ENCODE peak calls at places on chromosomes 3 and 15, in ten cellular contexts. One of them, this sample, is unnamed.

GRCh38 chr15:68630836-68631235 is 52.0 kb downstream of the CORO2B start:
- DNase-seq in tibial nerve: no peak
- DNase-seq in cardiac muscle cell: no peak
- DNase-seq in heart right ventricle: no peak
- DNase-seq in neural progenitor cell: no peak
- DNase-seq in PC-9: no peak
- DNase-seq in IMR-90: no peak
- DNase-seq in A549: no peak
- DNase-seq in AG04450: no peak
- DNase-seq in psoas muscle: no peak
- DNase-seq in this sample: no peak

GRCh38 chr3:58411036-58411435 is 22.6 kb downstream of the PDHB start:
- DNase-seq in AG04450: no peak
- DNase-seq in tibial nerve: no peak
- DNase-seq in neural progenitor cell: no peak
- DNase-seq in cardiac muscle cell: no peak
- DNase-seq in PC-9: no peak
- DNase-seq in psoas muscle: no peak
- DNase-seq in IMR-90: no peak
- DNase-seq in heart right ventricle: no peak
- DNase-seq in A549: no peak
- DNase-seq in this sample: no peak

GRCh38 chr3:44584646-44585501 is at the start of gene ZNF660:
- DNase-seq in IMR-90: peak
- DNase-seq in tibial nerve: no peak
- DNase-seq in AG04450: peak
- DNase-seq in cardiac muscle cell: peak
- DNase-seq in heart right ventricle: peak
- DNase-seq in PC-9: peak
- DNase-seq in A549: no peak
- DNase-seq in psoas muscle: peak
- DNase-seq in neural progenitor cell: peak
- DNase-seq in this sample: peak

GRCh38 chr3:137259089-137259488 is 301.3 kb downstream of the IL20RB start:
- DNase-seq in psoas muscle: no peak
- DNase-seq in IMR-90: peak
- DNase-seq in AG04450: no peak
- DNase-seq in PC-9: no peak
- DNase-seq in cardiac muscle cell: no peak
- DNase-seq in neural progenitor cell: no peak
- DNase-seq in tibial nerve: no peak
- DNase-seq in heart right ventricle: no peak
- DNase-seq in A549: no peak
- DNase-seq in this sample: no peak

GRCh38 chr3:171936231-171936841 is 93.2 kb downstream of the TMEM212 start:
- DNase-seq in IMR-90: peak
- DNase-seq in AG04450: no peak
- DNase-seq in cardiac muscle cell: peak
- DNase-seq in neural progenitor cell: no peak
- DNase-seq in tibial nerve: no peak
- DNase-seq in PC-9: peak
- DNase-seq in psoas muscle: peak
- DNase-seq in heart right ventricle: no peak
- DNase-seq in A549: peak
- DNase-seq in this sample: no peak

GRCh38 chr15:80861776-80862175 is 82.6 kb downstream of the CEMIP start:
- DNase-seq in AG04450: peak
- DNase-seq in heart right ventricle: peak
- DNase-seq in psoas muscle: no peak
- DNase-seq in IMR-90: peak
- DNase-seq in A549: no peak
- DNase-seq in tibial nerve: no peak
- DNase-seq in cardiac muscle cell: no peak
- DNase-seq in PC-9: no peak
- DNase-seq in neural progenitor cell: no peak
- DNase-seq in this sample: no peak

GRCh38 chr3:102089904-102090492 is 240.7 kb downstream of the NFKBIZ start:
- DNase-seq in psoas muscle: no peak
- DNase-seq in cardiac muscle cell: peak
- DNase-seq in IMR-90: peak
- DNase-seq in AG04450: peak
- DNase-seq in tibial nerve: no peak
- DNase-seq in A549: peak
- DNase-seq in PC-9: no peak
- DNase-seq in neural progenitor cell: peak
- DNase-seq in heart right ventricle: no peak
- DNase-seq in this sample: no peak

GRCh38 chr3:150324261-150324660 is 83.8 kb upstream of the TSC22D2 start:
- DNase-seq in A549: no peak
- DNase-seq in neural progenitor cell: no peak
- DNase-seq in PC-9: no peak
- DNase-seq in heart right ventricle: no peak
- DNase-seq in IMR-90: no peak
- DNase-seq in psoas muscle: no peak
- DNase-seq in AG04450: no peak
- DNase-seq in cardiac muscle cell: no peak
- DNase-seq in tibial nerve: no peak
- DNase-seq in this sample: no peak

DNA sequence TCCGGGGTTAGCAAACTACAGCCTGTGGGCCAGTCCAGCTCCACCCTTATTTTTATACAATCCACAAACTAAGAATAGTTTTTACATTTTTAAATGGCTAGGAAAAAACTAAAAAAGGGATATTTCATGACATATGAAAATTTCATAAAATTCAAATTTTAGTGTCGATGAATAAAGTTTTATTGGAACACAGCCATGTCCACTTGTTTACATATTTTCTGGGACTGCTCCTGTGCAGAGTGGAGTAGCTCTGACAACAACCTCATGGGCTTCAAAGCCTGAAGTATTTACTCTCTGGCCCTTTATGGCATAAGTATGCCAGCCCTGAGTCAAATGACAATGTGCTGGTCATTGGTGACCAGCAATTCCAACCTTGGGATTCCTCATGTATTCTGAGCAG is 17.2 kb downstream of the EFCC1 start:
- DNase-seq in IMR-90: no peak
- DNase-seq in psoas muscle: no peak
- DNase-seq in cardiac muscle cell: no peak
- DNase-seq in tibial nerve: no peak
- DNase-seq in AG04450: no peak
- DNase-seq in A549: no peak
- DNase-seq in PC-9: no peak
- DNase-seq in heart right ventricle: no peak
- DNase-seq in neural progenitor cell: no peak
- DNase-seq in this sample: no peak
- H3K27ac ChIP-seq in IMR-90: no peak
- H3K27ac ChIP-seq in psoas muscle: no peak
- H3K27ac ChIP-seq in cardiac muscle cell: no peak
- H3K27ac ChIP-seq in tibial nerve: no peak
- H3K27ac ChIP-seq in AG04450: no peak
- H3K27ac ChIP-seq in A549: no peak
- H3K27ac ChIP-seq in PC-9: no peak
- H3K27ac ChIP-seq in heart right ventricle: peak
- H3K27ac ChIP-seq in neural progenitor cell: no peak
- H3K27ac ChIP-seq in this sample: no peak

GRCh38 chr3:25289663-25290062 is 138.4 kb upstream of the RARB start:
- DNase-seq in IMR-90: no peak
- DNase-seq in heart right ventricle: no peak
- DNase-seq in AG04450: no peak
- DNase-seq in PC-9: no peak
- DNase-seq in neural progenitor cell: no peak
- DNase-seq in tibial nerve: no peak
- DNase-seq in cardiac muscle cell: no peak
- DNase-seq in A549: no peak
- DNase-seq in psoas muscle: no peak
- DNase-seq in this sample: no peak
- H3K27ac ChIP-seq in IMR-90: no peak
- H3K27ac ChIP-seq in heart right ventricle: no peak
- H3K27ac ChIP-seq in AG04450: no peak
- H3K27ac ChIP-seq in PC-9: no peak
- H3K27ac ChIP-seq in neural progenitor cell: no peak
- H3K27ac ChIP-seq in tibial nerve: no peak
- H3K27ac ChIP-seq in cardiac muscle cell: no peak
- H3K27ac ChIP-seq in A549: no peak
- H3K27ac ChIP-seq in psoas muscle: no peak
- H3K27ac ChIP-seq in this sample: no peak

GRCh38 chr3:156551746-156552145 is 3.2 kb downstream of the SSR3 start:
- DNase-seq in tibial nerve: no peak
- DNase-seq in cardiac muscle cell: peak
- DNase-seq in AG04450: peak
- DNase-seq in A549: no peak
- DNase-seq in PC-9: no peak
- DNase-seq in IMR-90: peak
- DNase-seq in heart right ventricle: no peak
- DNase-seq in neural progenitor cell: no peak
- DNase-seq in psoas muscle: no peak
- DNase-seq in this sample: no peak
- H3K27ac ChIP-seq in tibial nerve: no peak
- H3K27ac ChIP-seq in cardiac muscle cell: no peak
- H3K27ac ChIP-seq in AG04450: peak
- H3K27ac ChIP-seq in A549: no peak
- H3K27ac ChIP-seq in PC-9: no peak
- H3K27ac ChIP-seq in IMR-90: peak
- H3K27ac ChIP-seq in heart right ventricle: peak
- H3K27ac ChIP-seq in neural progenitor cell: no peak
- H3K27ac ChIP-seq in psoas muscle: peak
- H3K27ac ChIP-seq in this sample: no peak

DNA sequence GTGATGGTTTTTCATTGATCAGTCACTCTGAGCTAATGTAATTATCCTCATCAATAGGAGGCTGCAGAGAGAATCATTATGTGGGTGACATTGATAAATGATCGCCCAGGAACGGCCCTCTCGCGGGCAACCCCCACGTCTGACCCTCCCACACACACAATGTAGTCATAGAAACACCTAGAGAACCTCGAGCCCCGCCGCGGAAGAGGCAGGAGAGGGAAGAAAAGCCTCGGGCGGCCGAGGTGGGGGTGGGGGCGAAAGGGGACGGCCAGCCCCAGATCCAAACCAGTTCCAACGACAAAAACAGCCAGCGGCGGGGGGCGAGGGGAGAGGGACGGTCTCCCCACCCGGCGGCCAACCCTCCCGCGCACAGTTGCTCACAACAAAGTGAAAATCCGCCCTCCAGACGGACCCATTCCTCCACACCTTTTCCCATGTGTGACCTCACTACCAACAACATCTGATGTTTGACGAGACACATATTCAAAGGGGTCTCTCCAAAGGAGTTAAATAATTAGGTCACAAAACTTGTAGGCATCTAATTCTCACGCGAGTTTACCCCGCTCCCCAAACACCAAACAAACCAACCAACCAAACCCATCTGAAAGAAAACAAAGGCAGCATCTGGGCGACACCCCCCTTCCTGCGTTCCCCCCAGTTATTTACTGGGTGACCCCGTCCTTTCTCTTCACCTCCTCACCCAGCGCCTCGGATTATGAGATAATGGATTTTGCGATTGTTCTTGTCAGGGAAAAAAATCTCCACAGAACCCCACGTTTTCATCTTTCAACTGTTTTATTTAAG is 212.9 kb downstream of the MEIS2 start:
- DNase-seq in psoas muscle: no peak
- DNase-seq in AG04450: no peak
- DNase-seq in neural progenitor cell: peak
- DNase-seq in cardiac muscle cell: no peak
- DNase-seq in PC-9: no peak
- DNase-seq in IMR-90: no peak
- DNase-seq in A549: no peak
- DNase-seq in heart right ventricle: no peak
- DNase-seq in tibial nerve: no peak
- DNase-seq in this sample: no peak
- H3K27ac ChIP-seq in psoas muscle: no peak
- H3K27ac ChIP-seq in AG04450: no peak
- H3K27ac ChIP-seq in neural progenitor cell: no peak
- H3K27ac ChIP-seq in cardiac muscle cell: peak
- H3K27ac ChIP-seq in PC-9: no peak
- H3K27ac ChIP-seq in IMR-90: no peak
- H3K27ac ChIP-seq in A549: no peak
- H3K27ac ChIP-seq in heart right ventricle: no peak
- H3K27ac ChIP-seq in tibial nerve: no peak
- H3K27ac ChIP-seq in this sample: peak

GRCh38 chr3:69058947-69059224 is 6.8 kb upstream of the TMF1 start:
- DNase-seq in AG04450: no peak
- DNase-seq in cardiac muscle cell: no peak
- DNase-seq in tibial nerve: no peak
- DNase-seq in PC-9: no peak
- DNase-seq in IMR-90: no peak
- DNase-seq in psoas muscle: no peak
- DNase-seq in neural progenitor cell: no peak
- DNase-seq in heart right ventricle: no peak
- DNase-seq in A549: no peak
- DNase-seq in this sample: no peak

GRCh38 chr3:69059688-69060087 is 7.6 kb upstream of the TMF1 start:
- DNase-seq in tibial nerve: no peak
- DNase-seq in AG04450: no peak
- DNase-seq in PC-9: no peak
- DNase-seq in IMR-90: no peak
- DNase-seq in psoas muscle: no peak
- DNase-seq in neural progenitor cell: no peak
- DNase-seq in cardiac muscle cell: no peak
- DNase-seq in heart right ventricle: no peak
- DNase-seq in A549: no peak
- DNase-seq in this sample: no peak

GRCh38 chr3:69063636-69064035 is 11.5 kb upstream of the TMF1 start:
- DNase-seq in cardiac muscle cell: no peak
- DNase-seq in A549: no peak
- DNase-seq in neural progenitor cell: no peak
- DNase-seq in IMR-90: no peak
- DNase-seq in heart right ventricle: no peak
- DNase-seq in AG04450: no peak
- DNase-seq in PC-9: no peak
- DNase-seq in psoas muscle: no peak
- DNase-seq in tibial nerve: no peak
- DNase-seq in this sample: no peak

GRCh38 chr3:69052567-69052898 is 400 bp upstream of the TMF1 start:
- DNase-seq in neural progenitor cell: no peak
- DNase-seq in tibial nerve: no peak
- DNase-seq in cardiac muscle cell: no peak
- DNase-seq in AG04450: no peak
- DNase-seq in IMR-90: no peak
- DNase-seq in PC-9: no peak
- DNase-seq in psoas muscle: no peak
- DNase-seq in heart right ventricle: no peak
- DNase-seq in A549: no peak
- DNase-seq in this sample: no peak

DNA sequence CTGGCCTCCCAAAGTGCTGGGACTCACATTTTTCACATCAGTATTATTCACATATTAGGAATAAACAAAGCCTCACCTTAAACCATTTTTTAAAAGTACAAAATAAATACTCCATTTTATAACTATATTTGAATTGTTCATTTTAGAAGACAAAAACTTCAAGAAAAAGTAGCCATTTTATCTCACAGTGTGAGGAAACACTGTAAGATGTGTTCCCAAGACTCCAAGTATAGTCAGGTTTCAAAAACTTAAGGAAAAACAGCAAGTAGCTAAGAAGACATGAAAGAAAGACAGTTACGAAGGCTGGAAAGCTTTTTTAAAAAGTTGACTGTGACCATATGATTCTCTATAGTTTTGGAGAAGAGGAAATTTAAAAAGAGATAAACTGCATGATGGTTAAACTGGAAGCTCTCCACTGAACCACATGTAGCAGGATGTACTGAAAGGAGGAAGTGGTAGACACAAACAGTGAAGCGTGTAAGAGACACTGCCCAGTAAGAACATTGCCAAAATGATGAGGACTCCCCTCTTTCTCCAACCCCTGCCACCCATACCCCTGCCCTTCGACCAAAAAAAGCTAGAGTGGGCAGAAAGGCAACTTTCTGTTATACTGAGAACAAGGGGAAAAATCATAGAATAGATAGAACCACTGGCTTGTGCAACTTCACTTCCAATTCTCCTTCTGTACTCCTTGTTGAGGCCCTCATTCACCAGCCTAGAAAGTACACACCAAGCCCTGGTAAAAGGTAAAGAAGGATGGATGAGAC is 6.2 kb upstream of the TMF1 start:
- DNase-seq in psoas muscle: no peak
- DNase-seq in PC-9: no peak
- DNase-seq in A549: no peak
- DNase-seq in AG04450: no peak
- DNase-seq in IMR-90: no peak
- DNase-seq in heart right ventricle: no peak
- DNase-seq in neural progenitor cell: no peak
- DNase-seq in tibial nerve: no peak
- DNase-seq in cardiac muscle cell: no peak
- DNase-seq in this sample: no peak
- H3K27ac ChIP-seq in psoas muscle: no peak
- H3K27ac ChIP-seq in PC-9: no peak
- H3K27ac ChIP-seq in A549: no peak
- H3K27ac ChIP-seq in AG04450: no peak
- H3K27ac ChIP-seq in IMR-90: no peak
- H3K27ac ChIP-seq in heart right ventricle: no peak
- H3K27ac ChIP-seq in neural progenitor cell: no peak
- H3K27ac ChIP-seq in tibial nerve: peak
- H3K27ac ChIP-seq in cardiac muscle cell: no peak
- H3K27ac ChIP-seq in this sample: no peak

This sample was measured in caudate nucleus.